ENCODE peak calls at places on chromosomes 6 and 20, in six cellular contexts. One of them, this sample, is unnamed. For H3K9me3, the result is how much of the 10 kb centered on the place peaks cover.

GRCh38 chr6:81769834-81770233 is 17.4 kb upstream of the TENT5A start:
- DNase-seq in hepatocyte: no peak
- DNase-seq in endodermal cell: no peak
- DNase-seq in effector memory CD4-positive, alpha-beta T cell: no peak
- DNase-seq in WERI-Rb-1: peak
- DNase-seq in CD8-positive, alpha-beta T cell: no peak
- DNase-seq in this sample: no peak

GRCh38 chr6:6825153-6825847 is 236.8 kb downstream of the LY86 start:
- DNase-seq in endodermal cell: peak
- DNase-seq in hepatocyte: no peak
- DNase-seq in WERI-Rb-1: no peak
- DNase-seq in CD8-positive, alpha-beta T cell: no peak
- DNase-seq in effector memory CD4-positive, alpha-beta T cell: no peak
- DNase-seq in this sample: no peak

GRCh38 chr6:138219398-138219797 is 1.1 kb upstream of the PBOV1 start:
- DNase-seq in effector memory CD4-positive, alpha-beta T cell: no peak
- DNase-seq in CD8-positive, alpha-beta T cell: no peak
- DNase-seq in endodermal cell: no peak
- DNase-seq in WERI-Rb-1: no peak
- DNase-seq in hepatocyte: no peak
- DNase-seq in this sample: no peak

GRCh38 chr6:84304881-84305280 is 77.4 kb upstream of the CEP162 start:
- DNase-seq in endodermal cell: no peak
- DNase-seq in CD8-positive, alpha-beta T cell: no peak
- DNase-seq in hepatocyte: no peak
- DNase-seq in effector memory CD4-positive, alpha-beta T cell: no peak
- DNase-seq in WERI-Rb-1: no peak
- DNase-seq in this sample: no peak

GRCh38 chr6:53615633-53616449 is 49.7 kb downstream of the KLHL31 start:
- DNase-seq in effector memory CD4-positive, alpha-beta T cell: no peak
- DNase-seq in hepatocyte: peak
- DNase-seq in CD8-positive, alpha-beta T cell: no peak
- DNase-seq in endodermal cell: no peak
- DNase-seq in WERI-Rb-1: no peak
- DNase-seq in this sample: no peak

GRCh38 chr6:117481926-117482239 is 591 bp upstream of the DCBLD1 start:
- DNase-seq in WERI-Rb-1: no peak
- DNase-seq in effector memory CD4-positive, alpha-beta T cell: no peak
- DNase-seq in hepatocyte: no peak
- DNase-seq in endodermal cell: no peak
- DNase-seq in CD8-positive, alpha-beta T cell: no peak
- DNase-seq in this sample: no peak

GRCh38 chr6:73942581-73942980 is 246.6 kb downstream of the CD109 start:
- DNase-seq in effector memory CD4-positive, alpha-beta T cell: no peak
- DNase-seq in endodermal cell: peak
- DNase-seq in CD8-positive, alpha-beta T cell: no peak
- DNase-seq in hepatocyte: no peak
- DNase-seq in WERI-Rb-1: no peak
- DNase-seq in this sample: no peak

GRCh38 chr20:62350098-62350628 is 16.9 kb downstream of the LAMA5 start:
- DNase-seq in effector memory CD4-positive, alpha-beta T cell: no peak
- DNase-seq in CD8-positive, alpha-beta T cell: no peak
- DNase-seq in hepatocyte: peak
- DNase-seq in endodermal cell: peak
- DNase-seq in WERI-Rb-1: peak
- DNase-seq in this sample: no peak

GRCh38 chr6:167589615-167589940 is 237.1 kb upstream of the AFDN start:
- DNase-seq in WERI-Rb-1: no peak
- DNase-seq in hepatocyte: no peak
- DNase-seq in CD8-positive, alpha-beta T cell: no peak
- DNase-seq in endodermal cell: no peak
- DNase-seq in effector memory CD4-positive, alpha-beta T cell: no peak
- DNase-seq in this sample: no peak

GRCh38 chr20:47315339-47315662 is 41.2 kb downstream of the ZMYND8 start:
- DNase-seq in effector memory CD4-positive, alpha-beta T cell: no peak
- DNase-seq in CD8-positive, alpha-beta T cell: no peak
- DNase-seq in hepatocyte: no peak
- DNase-seq in WERI-Rb-1: no peak
- DNase-seq in endodermal cell: no peak
- DNase-seq in this sample: no peak

GRCh38 chr6:125191916-125192609 is 38.5 kb downstream of the TPD52L1 start:
- DNase-seq in endodermal cell: peak
- DNase-seq in WERI-Rb-1: peak
- DNase-seq in CD8-positive, alpha-beta T cell: peak
- DNase-seq in effector memory CD4-positive, alpha-beta T cell: peak
- DNase-seq in hepatocyte: peak
- DNase-seq in this sample: peak

GRCh38 chr20:53171065-53171464 is 198.9 kb downstream of the TSHZ2 start:
- DNase-seq in CD8-positive, alpha-beta T cell: no peak
- DNase-seq in hepatocyte: no peak
- DNase-seq in effector memory CD4-positive, alpha-beta T cell: no peak
- DNase-seq in endodermal cell: no peak
- DNase-seq in WERI-Rb-1: no peak
- DNase-seq in this sample: no peak

GRCh38 chr6:51891784-51892183 is 195.6 kb downstream of the PKHD1 start:
- DNase-seq in effector memory CD4-positive, alpha-beta T cell: no peak
- DNase-seq in endodermal cell: no peak
- DNase-seq in CD8-positive, alpha-beta T cell: no peak
- DNase-seq in hepatocyte: no peak
- DNase-seq in WERI-Rb-1: no peak
- DNase-seq in this sample: no peak

GRCh38 chr6:165090206-165090605 is 219.2 kb downstream of the C6orf118 start:
- DNase-seq in effector memory CD4-positive, alpha-beta T cell: no peak
- DNase-seq in endodermal cell: no peak
- DNase-seq in hepatocyte: no peak
- DNase-seq in CD8-positive, alpha-beta T cell: no peak
- DNase-seq in WERI-Rb-1: no peak
- DNase-seq in this sample: no peak

GRCh38 chr6:170464080-170464479 is 89.0 kb downstream of the PSMB1 start:
- DNase-seq in WERI-Rb-1: no peak
- DNase-seq in hepatocyte: no peak
- DNase-seq in effector memory CD4-positive, alpha-beta T cell: no peak
- DNase-seq in CD8-positive, alpha-beta T cell: no peak
- DNase-seq in endodermal cell: no peak
- DNase-seq in this sample: no peak

GRCh38 chr20:5990946-5991345 is 40.5 kb downstream of the MCM8 start:
- DNase-seq in CD8-positive, alpha-beta T cell: no peak
- DNase-seq in effector memory CD4-positive, alpha-beta T cell: no peak
- DNase-seq in hepatocyte: no peak
- DNase-seq in WERI-Rb-1: no peak
- DNase-seq in endodermal cell: no peak
- DNase-seq in this sample: no peak

GRCh38 chr6:90403489-90404381 is 107.1 kb upstream of the BACH2 start:
- DNase-seq in WERI-Rb-1: no peak
- DNase-seq in effector memory CD4-positive, alpha-beta T cell: no peak
- DNase-seq in endodermal cell: peak
- DNase-seq in CD8-positive, alpha-beta T cell: no peak
- DNase-seq in hepatocyte: peak
- DNase-seq in this sample: no peak

GRCh38 chr20:17014217-17014616 is 212.6 kb upstream of the PCSK2 start:
- DNase-seq in WERI-Rb-1: no peak
- DNase-seq in endodermal cell: no peak
- DNase-seq in CD8-positive, alpha-beta T cell: no peak
- DNase-seq in hepatocyte: no peak
- DNase-seq in effector memory CD4-positive, alpha-beta T cell: no peak
- DNase-seq in this sample: no peak

GRCh38 chr6:11727356-11727755 is 51.2 kb downstream of the ADTRP start:
- DNase-seq in WERI-Rb-1: no peak
- DNase-seq in endodermal cell: no peak
- DNase-seq in hepatocyte: no peak
- DNase-seq in effector memory CD4-positive, alpha-beta T cell: no peak
- DNase-seq in CD8-positive, alpha-beta T cell: no peak
- DNase-seq in this sample: no peak

GRCh38 chr20:33993800-33994623 is at the start of gene RALY:
- DNase-seq in effector memory CD4-positive, alpha-beta T cell: peak
- DNase-seq in endodermal cell: peak
- DNase-seq in CD8-positive, alpha-beta T cell: peak
- DNase-seq in hepatocyte: peak
- DNase-seq in WERI-Rb-1: peak
- DNase-seq in this sample: peak

GRCh38 chr6:106973018-106973840 is 1.3 kb downstream of the CD24 start:
- DNase-seq in endodermal cell: peak
- DNase-seq in effector memory CD4-positive, alpha-beta T cell: no peak
- DNase-seq in CD8-positive, alpha-beta T cell: no peak
- DNase-seq in WERI-Rb-1: peak
- DNase-seq in hepatocyte: peak
- DNase-seq in this sample: no peak

GRCh38 chr6:160510976-160511617 is 153.0 kb downstream of the LPA start:
- DNase-seq in hepatocyte: no peak
- DNase-seq in WERI-Rb-1: no peak
- DNase-seq in CD8-positive, alpha-beta T cell: no peak
- DNase-seq in endodermal cell: no peak
- DNase-seq in effector memory CD4-positive, alpha-beta T cell: no peak
- DNase-seq in this sample: no peak

DNA sequence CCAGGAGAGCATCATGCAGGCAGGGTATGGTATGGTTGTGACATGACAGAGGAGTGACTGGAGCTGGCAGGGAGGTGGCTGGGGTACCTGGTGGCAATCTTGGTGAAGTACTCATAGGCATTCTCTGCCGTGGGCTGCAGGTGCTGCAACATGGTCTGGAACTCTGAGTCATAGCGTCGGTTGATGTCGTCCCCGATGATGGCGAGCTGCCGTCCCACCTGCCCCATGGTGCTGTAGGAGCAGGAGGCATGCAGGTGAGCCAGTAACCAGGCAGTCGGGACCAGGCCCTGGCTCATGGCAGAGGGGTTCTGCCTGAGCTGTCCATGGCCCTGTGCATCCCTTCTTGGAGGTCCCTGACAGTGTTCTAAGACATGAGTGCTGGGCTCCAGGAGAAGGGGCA is 4.9 kb downstream of the BAK1 start:
- DNase-seq in endodermal cell: no peak
- DNase-seq in WERI-Rb-1: no peak
- DNase-seq in hepatocyte: no peak
- DNase-seq in CD8-positive, alpha-beta T cell: no peak
- DNase-seq in effector memory CD4-positive, alpha-beta T cell: no peak
- DNase-seq in this sample: no peak
- H3K9me3 ChIP-seq in endodermal cell: under half
- H3K9me3 ChIP-seq in WERI-Rb-1: under half
- H3K9me3 ChIP-seq in hepatocyte: under half
- H3K9me3 ChIP-seq in CD8-positive, alpha-beta T cell: under half
- H3K9me3 ChIP-seq in effector memory CD4-positive, alpha-beta T cell: under half
- H3K9me3 ChIP-seq in this sample: under half

GRCh38 chr6:76264466-76264865 is 192.0 kb upstream of the IMPG1 start:
- DNase-seq in endodermal cell: no peak
- DNase-seq in effector memory CD4-positive, alpha-beta T cell: no peak
- DNase-seq in CD8-positive, alpha-beta T cell: no peak
- DNase-seq in WERI-Rb-1: no peak
- DNase-seq in hepatocyte: no peak
- DNase-seq in this sample: no peak
- H3K9me3 ChIP-seq in endodermal cell: under half
- H3K9me3 ChIP-seq in effector memory CD4-positive, alpha-beta T cell: under half
- H3K9me3 ChIP-seq in CD8-positive, alpha-beta T cell: under half
- H3K9me3 ChIP-seq in WERI-Rb-1: under half
- H3K9me3 ChIP-seq in hepatocyte: under half
- H3K9me3 ChIP-seq in this sample: under half

GRCh38 chr20:49285813-49286494 is 8.1 kb upstream of the ZNFX1 start:
- DNase-seq in CD8-positive, alpha-beta T cell: no peak
- DNase-seq in hepatocyte: no peak
- DNase-seq in WERI-Rb-1: no peak
- DNase-seq in endodermal cell: peak
- DNase-seq in effector memory CD4-positive, alpha-beta T cell: no peak
- DNase-seq in this sample: no peak
- H3K9me3 ChIP-seq in CD8-positive, alpha-beta T cell: under half
- H3K9me3 ChIP-seq in hepatocyte: under half
- H3K9me3 ChIP-seq in WERI-Rb-1: under half
- H3K9me3 ChIP-seq in endodermal cell: under half
- H3K9me3 ChIP-seq in effector memory CD4-positive, alpha-beta T cell: half or more
- H3K9me3 ChIP-seq in this sample: half or more

DNA sequence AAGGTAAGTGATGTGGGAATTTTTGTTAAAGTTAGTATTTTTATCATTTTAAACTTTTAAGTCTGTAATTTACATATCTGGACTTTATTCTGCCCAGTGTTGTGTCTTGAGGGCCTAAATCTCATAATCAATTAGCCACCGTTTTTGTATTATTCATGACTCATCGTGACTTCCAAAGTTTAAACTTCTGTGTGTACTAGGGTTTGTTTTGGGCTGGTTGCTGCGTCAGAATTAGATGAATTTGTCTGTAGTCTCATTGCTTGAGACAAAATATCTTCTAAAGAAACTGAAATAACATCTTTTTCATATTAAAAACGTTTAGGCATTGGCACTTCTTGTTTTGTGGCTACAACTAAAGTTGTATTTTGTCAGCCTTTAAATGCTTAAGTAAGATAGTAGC is 41.3 kb downstream of the CDYL start:
- DNase-seq in WERI-Rb-1: no peak
- DNase-seq in effector memory CD4-positive, alpha-beta T cell: no peak
- DNase-seq in endodermal cell: no peak
- DNase-seq in CD8-positive, alpha-beta T cell: no peak
- DNase-seq in hepatocyte: no peak
- DNase-seq in this sample: no peak
- H3K9me3 ChIP-seq in WERI-Rb-1: under half
- H3K9me3 ChIP-seq in effector memory CD4-positive, alpha-beta T cell: under half
- H3K9me3 ChIP-seq in endodermal cell: under half
- H3K9me3 ChIP-seq in CD8-positive, alpha-beta T cell: under half
- H3K9me3 ChIP-seq in hepatocyte: under half
- H3K9me3 ChIP-seq in this sample: under half

DNA sequence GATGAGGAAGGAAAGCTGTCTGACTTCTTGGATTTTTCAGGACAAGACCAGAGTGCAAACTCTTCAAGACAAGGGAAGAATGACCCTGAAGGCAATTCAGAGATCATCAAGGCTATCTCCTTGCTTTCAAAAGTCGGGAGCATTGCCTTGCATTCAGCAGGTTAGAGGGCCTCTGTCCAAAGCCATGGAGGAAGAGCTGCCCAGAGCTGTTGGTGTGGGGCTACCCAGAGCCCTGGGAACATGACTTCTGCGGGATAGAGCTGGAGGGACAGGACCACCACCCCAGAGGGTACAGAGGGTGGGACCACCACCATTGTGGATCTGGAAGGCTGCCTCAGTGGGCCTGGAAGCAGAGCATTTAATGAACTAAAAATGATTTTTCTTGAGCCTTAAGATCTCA is 5.2 kb upstream of the SRXN1 start:
- DNase-seq in endodermal cell: peak
- DNase-seq in CD8-positive, alpha-beta T cell: no peak
- DNase-seq in WERI-Rb-1: no peak
- DNase-seq in hepatocyte: no peak
- DNase-seq in effector memory CD4-positive, alpha-beta T cell: no peak
- DNase-seq in this sample: no peak
- H3K9me3 ChIP-seq in endodermal cell: under half
- H3K9me3 ChIP-seq in CD8-positive, alpha-beta T cell: under half
- H3K9me3 ChIP-seq in WERI-Rb-1: under half
- H3K9me3 ChIP-seq in hepatocyte: under half
- H3K9me3 ChIP-seq in effector memory CD4-positive, alpha-beta T cell: under half
- H3K9me3 ChIP-seq in this sample: under half

DNA sequence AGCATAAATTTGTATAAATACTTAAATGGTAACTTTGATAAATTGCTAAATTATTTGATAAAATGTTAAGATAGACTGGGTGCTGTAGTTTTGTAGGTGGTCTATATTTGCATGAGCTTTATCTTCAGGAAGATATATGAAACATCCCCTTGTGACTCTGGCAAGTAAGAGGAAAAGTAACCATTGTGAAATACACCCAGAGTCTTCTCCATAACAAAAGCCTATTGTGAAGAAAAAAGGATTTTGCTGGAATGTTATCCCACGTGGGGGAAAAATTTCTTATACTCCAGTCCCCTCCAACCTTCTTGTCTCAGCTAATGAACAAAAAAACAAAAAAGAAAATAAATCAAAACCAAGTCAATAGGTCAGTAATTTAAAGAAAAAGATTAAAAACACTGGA is 600.7 kb downstream of the HDGFL1 start:
- DNase-seq in WERI-Rb-1: no peak
- DNase-seq in effector memory CD4-positive, alpha-beta T cell: no peak
- DNase-seq in endodermal cell: no peak
- DNase-seq in CD8-positive, alpha-beta T cell: no peak
- DNase-seq in hepatocyte: no peak
- DNase-seq in this sample: no peak
- H3K9me3 ChIP-seq in WERI-Rb-1: under half
- H3K9me3 ChIP-seq in effector memory CD4-positive, alpha-beta T cell: under half
- H3K9me3 ChIP-seq in endodermal cell: half or more
- H3K9me3 ChIP-seq in CD8-positive, alpha-beta T cell: under half
- H3K9me3 ChIP-seq in hepatocyte: under half
- H3K9me3 ChIP-seq in this sample: under half